ENCODE peak calls at places on chromosomes 16 and 17, in five cellular contexts. Y is heart left ventricle, Z is lung microvascular endothelial cell, V is WTC11, S is iris pigment epithelial cell. E is an unnamed sample.

GRCh38 chr17:57927048-57927723 is 28.0 kb downstream of the CUEDC1 start:
- DNase-seq in Y (no peak), S (peak), Z (no peak), V (no peak), E (peak)

GRCh38 chr16:34803683-34804416 is 1344.4 kb downstream of the TP53TG3F start:
- DNase-seq in Z (peak), S (no peak), V (no peak), Y (no peak), E (no peak)

GRCh38 chr16:11613381-11614303 is 26.9 kb upstream of the LITAF start:
- DNase-seq in V (no peak), Z (peak), S (peak), Y (peak), E (no peak)

GRCh38 chr17:80028030-80028429 is 7.6 kb downstream of the TBC1D16 start:
- DNase-seq in S (no peak), V (no peak), Y (no peak), Z (no peak), E (peak)

GRCh38 chr17:41683441-41684007 is 5.2 kb upstream of the EIF1 start:
- DNase-seq in Y (no peak), Z (no peak), V (no peak), S (no peak), E (no peak)

GRCh38 chr17:82358467-82359350 is at the start of gene TEX19:
- DNase-seq in S (no peak), Y (no peak), Z (no peak), V (no peak), E (no peak)

GRCh38 chr17:75087558-75088453 is at the start of gene SLC16A5:
- DNase-seq in S (peak), Z (peak), V (peak), Y (peak), E (peak)

GRCh38 chr17:80901319-80901718 is 90.3 kb upstream of the CHMP6 start:
- DNase-seq in V (no peak), Y (no peak), S (no peak), Z (peak), E (no peak)

GRCh38 chr17:79461041-79461440 is 149.8 kb downstream of the RBFOX3 start:
- DNase-seq in Z (no peak), V (no peak), Y (no peak), S (peak), E (no peak)

GRCh38 chr16:50611332-50611934 is 63.2 kb downstream of the NKD1 start:
- DNase-seq in Z (peak), S (peak), Y (no peak), V (no peak), E (no peak)

GRCh38 chr17:62899349-62899748 is 66.7 kb upstream of the TANC2 start:
- DNase-seq in Z (no peak), Y (peak), S (no peak), V (no peak), E (no peak)

GRCh38 chr17:28734712-28735241 is 6.2 kb downstream of the NEK8 start:
- DNase-seq in S (no peak), Y (no peak), Z (no peak), V (no peak), E (no peak)

GRCh38 chr17:61813211-61813610 is 50.1 kb downstream of the BRIP1 start:
- DNase-seq in S (peak), V (no peak), Y (no peak), Z (no peak), E (no peak)